ENCODE peak calls at places on chromosomes 1 and 21, in five cellular contexts. X is central memory CD8-positive, alpha-beta T cell; D is EL; L is hepatic stellate cell; G is fibroblast of pulmonary artery. Y is an unnamed sample.

GRCh38 chr1:162674018-162674608 is 41.8 kb downstream of the DDR2 start:
- DNase-seq in X (no peak), D (peak), L (no peak), G (peak), Y (no peak)

GRCh38 chr1:7010534-7011200 is 225.4 kb downstream of the CAMTA1 start:
- DNase-seq in X (no peak), D (no peak), L (no peak), G (no peak), Y (no peak)

GRCh38 chr1:46053734-46054133 is 78.7 kb downstream of the PIK3R3 start:
- DNase-seq in X (no peak), D (no peak), L (no peak), G (no peak), Y (no peak)

GRCh38 chr1:75855010-75855409 is 58.3 kb downstream of the MSH4 start:
- DNase-seq in X (no peak), D (peak), L (no peak), G (peak), Y (no peak)

GRCh38 chr1:115642168-115643072 is 650 bp downstream of the VANGL1 start:
- DNase-seq in X (no peak), D (peak), L (peak), G (peak), Y (peak)

GRCh38 chr1:94122201-94122970 is 1.4 kb upstream of the ABCA4 start:
- DNase-seq in X (no peak), D (no peak), L (no peak), G (peak), Y (no peak)

GRCh38 chr1:20248954-20249612 is 41.6 kb upstream of the VWA5B1 start:
- DNase-seq in X (no peak), D (no peak), L (no peak), G (no peak), Y (peak)

GRCh38 chr1:241734533-241734932 is 82.5 kb downstream of the WDR64 start:
- DNase-seq in X (no peak), D (no peak), L (no peak), G (no peak), Y (no peak)

GRCh38 chr1:1841575-1841991 is 49.3 kb downstream of the GNB1 start:
- DNase-seq in X (no peak), D (peak), L (no peak), G (no peak), Y (peak)

GRCh38 chr1:98692482-98692881 is 31.0 kb downstream of the SNX7 start:
- DNase-seq in X (no peak), D (no peak), L (no peak), G (no peak), Y (no peak)

GRCh38 chr21:32463367-32463766 is 50.9 kb downstream of the EVA1C start:
- DNase-seq in X (no peak), D (peak), L (peak), G (peak), Y (peak)

GRCh38 chr1:84899969-84900368 is 7.0 kb upstream of the LPAR3 start:
- DNase-seq in X (no peak), D (no peak), L (no peak), G (no peak), Y (no peak)

GRCh38 chr1:224739303-224739996 is 123.3 kb downstream of the CNIH3 start:
- DNase-seq in X (no peak), D (no peak), L (no peak), G (no peak), Y (no peak)

GRCh38 chr1:108050134-108050533 is 85.2 kb upstream of the VAV3 start:
- DNase-seq in X (no peak), D (no peak), L (no peak), G (no peak), Y (peak)

GRCh38 chr1:241747992-241748391 is 95.9 kb downstream of the WDR64 start:
- DNase-seq in X (no peak), D (no peak), L (no peak), G (no peak), Y (no peak)

GRCh38 chr1:57450981-57451380 is 27.1 kb upstream of the DAB1 start:
- DNase-seq in X (no peak), D (no peak), L (no peak), G (no peak), Y (no peak)

GRCh38 chr1:86648255-86648654 is 56.1 kb upstream of the SH3GLB1 start:
- DNase-seq in X (no peak), D (peak), L (peak), G (peak), Y (peak)

GRCh38 chr1:200896571-200897187 is 2.0 kb downstream of the INAVA start:
- DNase-seq in X (no peak), D (peak), L (no peak), G (peak), Y (no peak)

GRCh38 chr1:225712391-225712790 is 59.5 kb upstream of the ENAH start:
- DNase-seq in X (no peak), D (no peak), L (no peak), G (peak), Y (no peak)

GRCh38 chr1:24154215-24154614 is 11.3 kb upstream of the IL22RA1 start:
- DNase-seq in X (no peak), D (no peak), L (no peak), G (no peak), Y (no peak)

GRCh38 chr1:110035236-110035752 is 870 bp downstream of the STRIP1 start:
- DNase-seq in X (no peak), D (peak), L (peak), G (peak), Y (no peak)

GRCh38 chr1:19084206-19084738 is 125.8 kb downstream of the UBR4 start:
- DNase-seq in X (no peak), D (no peak), L (no peak), G (no peak), Y (no peak)

GRCh38 chr1:20074725-20075171 is 4.8 kb downstream of the PLA2G5 start:
- DNase-seq in X (no peak), D (no peak), L (no peak), G (peak), Y (no peak)

GRCh38 chr1:110224240-110224995 is 14.3 kb downstream of the KCNC4 start:
- DNase-seq in X (no peak), D (no peak), L (no peak), G (no peak), Y (no peak)

GRCh38 chr1:169214598-169214997 is 108.1 kb downstream of the ATP1B1 start:
- DNase-seq in X (no peak), D (no peak), L (no peak), G (no peak), Y (no peak)

GRCh38 chr21:39518055-39518844 is 66.5 kb downstream of the SH3BGR start:
- DNase-seq in X (peak), D (peak), L (peak), G (peak), Y (peak)

Y was measured in lung microvascular endothelial cell.